ENCODE peak calls at places on chromosomes 13 and 19, in five cellular contexts. H is activated naive CD4-positive, alpha-beta T cell treated with anti-CD3 and anti-CD28 coated beads for 36 hours; N is A172; X is CD8-positive, alpha-beta T cell; D is stimulated activated CD4-positive, alpha-beta T cell treated with anti-CD3 and anti-CD28 coated beads, TNF-alpha, amount 100 ng/mL, for 1 hour. G is an unnamed sample.

GRCh38 chr19:364496-365287 is 20.1 kb upstream of the MIER2 start:
- DNase-seq in H (no peak), N (no peak), X (no peak), D (no peak), G (no peak)

GRCh38 chr13:24670927-24671326 is 9.3 kb upstream of the ATP12A start:
- DNase-seq in H (peak; percentile 48), N (no peak), X (no peak), D (no peak), G (no peak)

GRCh38 chr13:101649490-101650126 is 197.1 kb downstream of the ITGBL1 start:
- DNase-seq in H (no peak), N (peak; percentile 65), X (no peak), D (no peak), G (no peak)

GRCh38 chr13:100274942-100275506 is 186.1 kb downstream of the PCCA start:
- DNase-seq in H (no peak), N (no peak), X (no peak), D (no peak), G (no peak)

GRCh38 chr13:65744761-65745160 is 1485.4 kb downstream of the PCDH9 start:
- DNase-seq in H (no peak), N (no peak), X (no peak), D (no peak), G (no peak)

GRCh38 chr19:18763674-18764590 is 27.2 kb downstream of the COMP start:
- DNase-seq in H (no peak), N (peak; percentile 85), X (no peak), D (no peak), G (no peak)

GRCh38 chr19:30428281-30428680 is 56.1 kb downstream of the ZNF536 start:
- DNase-seq in H (no peak), N (no peak), X (no peak), D (no peak), G (no peak)

GRCh38 chr19:42422576-42423461 is 4.4 kb downstream of the LIPE start:
- DNase-seq in H (peak; percentile 66), N (no peak), X (peak; percentile 21), D (peak; percentile 23), G (peak; percentile 35)

GRCh38 chr19:18401580-18402112 is 4.2 kb upstream of the LRRC25 start:
- DNase-seq in H (no peak), N (peak; percentile 43), X (no peak), D (no peak), G (no peak)

GRCh38 chr13:113802761-113803160 is 43.7 kb downstream of the TMEM255B start:
- DNase-seq in H (no peak), N (no peak), X (no peak), D (no peak), G (no peak)

GRCh38 chr13:40472427-40473220 is 193.8 kb downstream of the FOXO1 start:
- DNase-seq in H (no peak), N (no peak), X (no peak), D (no peak), G (no peak)

GRCh38 chr13:51397262-51397933 is 55.4 kb downstream of the INTS6 start:
- DNase-seq in H (no peak), N (no peak), X (no peak), D (no peak), G (no peak)

GRCh38 chr13:61954092-61954491 is 538.4 kb upstream of the PCDH20 start:
- DNase-seq in H (no peak), N (peak; percentile 39), X (no peak), D (no peak), G (no peak)

GRCh38 chr19:51810228-51810627 is 15.3 kb downstream of the FPR3 start:
- DNase-seq in H (no peak), N (peak; percentile 27), X (no peak), D (no peak), G (no peak)

GRCh38 chr19:10896851-10897526 is 25.6 kb downstream of the CARM1 start:
- DNase-seq in H (no peak), N (no peak), X (no peak), D (no peak), G (no peak)

GRCh38 chr19:9061879-9062278 is 25.0 kb upstream of the OR1M1 start:
- DNase-seq in H (no peak), N (peak; percentile 27), X (no peak), D (no peak), G (no peak)

GRCh38 chr13:30224732-30225131 is 82.6 kb downstream of the KATNAL1 start:
- DNase-seq in H (peak; percentile 14), N (peak; percentile 81), X (no peak), D (no peak), G (no peak)

GRCh38 chr13:26806891-26807290 is 46.3 kb upstream of the GPR12 start:
- DNase-seq in H (no peak), N (no peak), X (no peak), D (no peak), G (no peak)

GRCh38 chr13:98749501-98749900 is 3.0 kb downstream of the SLC15A1 start:
- DNase-seq in H (no peak), N (no peak), X (no peak), D (no peak), G (no peak)

GRCh38 chr19:29806098-29806866 is 5.5 kb upstream of the CCNE1 start:
- DNase-seq in H (no peak), N (peak; percentile 60), X (no peak), D (no peak), G (no peak)

GRCh38 chr19:50626011-50626410 is 13.7 kb downstream of the SYT3 start:
- DNase-seq in H (no peak), N (no peak), X (no peak), D (no peak), G (no peak)

GRCh38 chr19:16369664-16370576 is 45.3 kb downstream of the KLF2 start:
- DNase-seq in H (peak; percentile 47), N (no peak), X (peak; percentile 68), D (peak; percentile 55), G (no peak)

GRCh38 chr19:50793558-50794065 is 3.4 kb downstream of the ACP4 start:
- DNase-seq in H (no peak), N (no peak), X (no peak), D (no peak), G (no peak)